ENCODE peak calls at places on chromosomes 16 and 17, in six cellular contexts. W is K562, O is SK-N-SH, V is H1, R is HepG2, X is GM12891. I is an unnamed sample.
A peak's percentile ranks its signal among the peaks of the same experiment; 100 is the strongest.

GRCh38 chr17:42135664-42136653 is 13.4 kb downstream of the HSPB9 start:
- DNase-seq in X (no peak), W (peak; percentile 37), O (no peak), R (peak; percentile 91), V (no peak), I (no peak)

GRCh38 chr16:78589331-78589730 is 489.9 kb downstream of the WWOX start:
- DNase-seq in X (no peak), O (no peak), V (no peak), W (no peak), R (no peak), I (no peak)

GRCh38 chr16:29909398-29909797 is 9.1 kb downstream of the ASPHD1 start:
- DNase-seq in R (no peak), X (no peak), V (no peak), W (no peak), O (no peak), I (no peak)

GRCh38 chr17:45311762-45312476 is 4.9 kb downstream of the MAP3K14 start:
- DNase-seq in W (no peak), V (no peak), R (peak; percentile 96), O (peak; percentile 45), X (peak; percentile 50), I (peak; percentile 58)

GRCh38 chr16:51225902-51226301 is 74.8 kb upstream of the SALL1 start:
- DNase-seq in O (no peak), W (no peak), X (no peak), V (no peak), R (no peak), I (no peak)

GRCh38 chr17:49399995-49400394 is 14.7 kb downstream of the PHB1 start:
- DNase-seq in O (no peak), V (no peak), X (no peak), R (no peak), W (no peak), I (no peak)

GRCh38 chr17:10087333-10087732 is 111.1 kb downstream of the GAS7 start:
- DNase-seq in R (no peak), X (no peak), O (no peak), V (no peak), W (no peak), I (no peak)

GRCh38 chr16:16014329-16015224 is 65.2 kb downstream of the ABCC1 start:
- DNase-seq in X (no peak), O (no peak), W (no peak), R (peak; percentile 93), V (no peak), I (no peak)

GRCh38 chr16:11004957-11005610 is 60.7 kb downstream of the CLEC16A start:
- DNase-seq in R (no peak), V (no peak), O (no peak), X (no peak), W (no peak), I (no peak)

GRCh38 chr17:73705594-73705993 is 61.3 kb upstream of the SDK2 start:
- DNase-seq in V (no peak), W (no peak), O (peak; percentile 83), R (no peak), X (no peak), I (no peak)

GRCh38 chr16:67580202-67580601 is 17.9 kb downstream of the CTCF start:
- DNase-seq in X (no peak), R (no peak), V (no peak), W (no peak), O (no peak), I (no peak)

GRCh38 chr17:17096438-17097178 is 54.4 kb downstream of the MPRIP start:
- DNase-seq in X (no peak), W (no peak), R (peak; percentile 94), V (no peak), O (no peak), I (no peak)

GRCh38 chr17:44043326-44043725 is 23.1 kb downstream of the LSM12 start:
- DNase-seq in O (no peak), R (no peak), X (no peak), W (no peak), V (no peak), I (no peak)
- TF ChIP-seq POLR2AphosphoS5 in O (no peak), R (no peak), X (no peak), W (no peak), V (no peak), I (no peak)

GRCh38 chr17:57288034-57288752 is 31.9 kb downstream of the MSI2 start:
- DNase-seq in V (no peak), W (no peak), R (no peak), X (no peak), O (no peak), I (no peak)

GRCh38 chr17:57285681-57286080 is 29.4 kb downstream of the MSI2 start:
- DNase-seq in R (no peak), V (no peak), O (no peak), W (no peak), X (no peak), I (no peak)

GRCh38 chr17:57284984-57285646 is 28.8 kb downstream of the MSI2 start:
- DNase-seq in V (no peak), R (peak; percentile 65), O (no peak), X (peak; percentile 44), W (peak; percentile 72), I (peak; percentile 39)

GRCh38 chr17:57284583-57284982 is 28.3 kb downstream of the MSI2 start:
- DNase-seq in W (peak; percentile 26), V (no peak), X (peak; percentile 36), R (no peak), O (no peak), I (no peak)

GRCh38 chr17:57286372-57287105 is 30.2 kb downstream of the MSI2 start:
- DNase-seq in R (no peak), W (no peak), O (no peak), V (no peak), X (no peak), I (no peak)
- TF ChIP-seq TAF1 in R (no peak), W (no peak), O (no peak), V (no peak), X (no peak), I (no peak)

GRCh38 chr16:1044515-1045362 is 27.8 kb upstream of the SSTR5 start:
- DNase-seq in R (no peak), O (no peak), X (no peak), V (no peak), W (peak; percentile 44), I (no peak)
- TF ChIP-seq POLR2AphosphoS5 in R (no peak), O (no peak), X (no peak), V (no peak), W (no peak), I (no peak)

GRCh38 chr17:64418506-64419339 is 28.1 kb upstream of the PECAM1 start:
- DNase-seq in R (peak; percentile 67), O (peak; percentile 77), X (no peak), W (peak; percentile 65), V (peak; percentile 55), I (no peak)
- TF ChIP-seq TAF1 in R (no peak), O (no peak), X (no peak), W (no peak), V (no peak), I (no peak)

GRCh38 chr17:72342061-72342460 is 221.2 kb downstream of the SOX9 start:
- DNase-seq in R (no peak), O (no peak), X (no peak), V (no peak), W (no peak), I (no peak)
- TF ChIP-seq POLR2AphosphoS5 in R (no peak), O (no peak), X (no peak), V (no peak), W (no peak), I (no peak)

DNA sequence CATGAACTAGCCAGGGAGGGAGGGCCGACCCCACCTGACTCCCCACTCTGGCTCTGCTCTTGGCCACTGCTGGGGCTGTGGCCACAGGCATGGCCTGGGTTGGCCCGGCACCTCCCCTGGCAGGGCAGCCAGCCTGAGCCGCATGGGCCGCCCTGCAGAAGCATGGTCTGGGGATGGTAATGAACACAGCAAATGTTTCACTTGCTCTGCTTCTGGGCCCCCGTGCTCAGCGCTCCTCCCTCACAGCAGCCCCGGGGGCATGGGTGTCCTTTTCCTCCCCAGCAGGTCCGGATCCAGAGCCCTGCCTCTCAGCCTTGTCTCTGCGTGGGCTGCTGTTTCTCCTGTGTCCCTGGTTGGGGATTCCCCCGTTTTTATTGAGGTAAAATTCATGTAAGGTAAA is 30.9 kb upstream of the KCNJ12 start:
- DNase-seq in V (no peak), O (peak; percentile 52), R (no peak), W (no peak), X (no peak), I (no peak)
- TF ChIP-seq TAF1 in V (no peak), O (no peak), R (no peak), W (no peak), X (no peak), I (no peak)

GRCh38 chr17:1414001-1414574 is 14.1 kb upstream of the YWHAE start:
- DNase-seq in V (no peak), R (no peak), X (no peak), O (no peak), W (no peak), I (no peak)
- TF ChIP-seq POLR2AphosphoS5 in V (peak; percentile 8), R (no peak), X (no peak), O (no peak), W (no peak), I (no peak)

DNA sequence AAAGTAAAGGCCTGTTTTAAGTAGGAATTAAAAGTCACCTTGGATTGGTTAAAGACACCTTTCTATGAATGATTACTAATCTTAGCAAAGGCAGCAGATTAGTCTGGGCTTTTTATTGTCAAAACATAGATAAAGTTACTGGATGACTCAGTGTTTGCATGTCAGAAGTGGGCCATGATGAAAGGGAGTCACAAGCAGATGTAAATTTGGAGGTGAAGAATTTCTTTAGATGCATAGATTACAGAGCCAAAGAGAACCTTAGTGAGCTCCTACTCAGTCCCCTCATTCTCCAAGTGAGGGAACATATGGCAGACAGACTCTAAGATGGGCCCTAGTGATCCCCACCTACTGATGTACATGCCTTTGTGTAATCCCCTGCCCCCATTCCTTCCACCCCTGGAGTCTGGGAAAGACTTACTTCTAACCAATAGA is 124.5 kb downstream of the HS3ST3A1 start:
- DNase-seq in V (no peak), X (no peak), O (no peak), W (peak; percentile 11), R (no peak), I (no peak)
- TF ChIP-seq TAF1 in V (no peak), X (no peak), O (no peak), W (no peak), R (no peak), I (no peak)

I was measured in GM12892.